ENCODE peak calls at places on chromosomes 5 and 9, in ten cellular contexts. L is stimulated activated CD8-positive, alpha-beta memory T cell treated with anti-CD3 and anti-CD28 coated beads, Interleukin-7, amount 100 ng/mL, for 1 hour; D is stimulated activated CD4-positive, alpha-beta T cell treated with anti-CD3 and anti-CD28 coated beads, Interleukin-1b, Interleukin-23, amount 100 ng/mL, for 1 hour; A is NCI-H2081; X is OCI-LY7; T is CD8-positive, alpha-beta T cell; M is neural crest cell; B is HT1080; U is fibroblast of lung; K is NCI-H1105 treated with DMSO at 0.1 percent for 48 hours. I is an unnamed sample.

GRCh38 chr9:93129691-93130500 is 4.2 kb downstream of the NINJ1 start:
- DNase-seq in L (no peak), T (no peak), D (no peak), U (no peak), B (no peak), X (no peak), K (no peak), M (no peak), A (no peak), I (no peak)

GRCh38 chr5:76104027-76104426 is 20.8 kb downstream of the SV2C start:
- DNase-seq in L (no peak), X (peak), M (peak), B (peak), T (no peak), K (no peak), A (no peak), U (no peak), D (no peak), I (no peak)

GRCh38 chr9:34377402-34377741 is 674 bp upstream of the MYORG start:
- DNase-seq in A (no peak), M (no peak), U (no peak), B (no peak), X (no peak), K (no peak), D (no peak), T (no peak), L (no peak), I (no peak)

GRCh38 chr5:169354921-169355320 is 54.0 kb upstream of the SLIT3 start:
- DNase-seq in L (no peak), A (no peak), D (no peak), X (no peak), U (no peak), M (no peak), B (no peak), T (no peak), K (no peak), I (no peak)

GRCh38 chr5:116574682-116575634 is at the start of gene SEMA6A:
- DNase-seq in A (peak), B (peak), X (no peak), D (peak), T (no peak), K (peak), U (peak), M (peak), L (no peak), I (peak)

GRCh38 chr5:95331358-95331757 is 46.5 kb upstream of the MCTP1 start:
- DNase-seq in D (no peak), M (no peak), B (no peak), K (no peak), T (no peak), L (no peak), A (no peak), X (no peak), U (no peak), I (no peak)

GRCh38 chr9:33453999-33454660 is 6.7 kb upstream of the AQP3 start:
- DNase-seq in D (no peak), U (no peak), K (no peak), A (no peak), B (no peak), X (peak), M (no peak), L (no peak), T (no peak), I (no peak)

GRCh38 chr5:16385516-16386090 is 80.0 kb downstream of the ZNF622 start:
- DNase-seq in X (no peak), U (no peak), M (no peak), A (no peak), T (no peak), B (no peak), L (no peak), D (no peak), K (no peak), I (no peak)

GRCh38 chr9:134601764-134602163 is 39.8 kb upstream of the COL5A1 start:
- DNase-seq in D (no peak), K (no peak), X (no peak), A (no peak), B (no peak), U (peak), T (no peak), M (no peak), L (no peak), I (no peak)

GRCh38 chr5:3659907-3660306 is 64.3 kb downstream of the IRX1 start:
- DNase-seq in X (no peak), B (peak), T (no peak), A (no peak), L (no peak), M (no peak), D (no peak), K (no peak), U (no peak), I (no peak)

GRCh38 chr9:137371966-137372651 is 50.9 kb downstream of the EXD3 start:
- DNase-seq in B (no peak), A (no peak), T (no peak), U (no peak), M (no peak), L (no peak), X (no peak), K (no peak), D (no peak), I (no peak)

GRCh38 chr5:134595458-134595838 is 37.2 kb downstream of the SAR1B start:
- DNase-seq in M (no peak), D (no peak), X (no peak), L (no peak), B (no peak), K (no peak), A (no peak), T (no peak), U (no peak), I (no peak)

GRCh38 chr9:137989999-137990715 is 112.6 kb downstream of the CACNA1B start:
- DNase-seq in T (no peak), A (no peak), K (no peak), L (no peak), X (no peak), B (peak), D (no peak), U (no peak), M (no peak), I (no peak)

GRCh38 chr9:17695482-17695881 is 116.6 kb downstream of the SH3GL2 start:
- DNase-seq in K (no peak), D (no peak), T (no peak), X (no peak), U (no peak), B (no peak), A (no peak), M (no peak), L (no peak), I (no peak)

GRCh38 chr5:181031716-181032115 is 8.3 kb upstream of the BTNL9 start:
- DNase-seq in K (no peak), M (no peak), D (no peak), U (no peak), L (no peak), B (no peak), A (no peak), T (no peak), X (no peak), I (no peak)

GRCh38 chr9:134991808-134992754 is 74.4 kb upstream of the FCN1 start:
- DNase-seq in D (no peak), U (no peak), B (no peak), K (no peak), L (no peak), M (no peak), X (no peak), A (no peak), T (no peak), I (no peak)

GRCh38 chr5:60652206-60652605 is 47.8 kb downstream of the DEPDC1B start:
- DNase-seq in T (no peak), D (no peak), K (no peak), B (peak), U (peak), A (no peak), L (no peak), X (no peak), M (no peak), I (no peak)

GRCh38 chr9:134144801-134145200 is 8.9 kb downstream of the WDR5 start:
- DNase-seq in K (no peak), U (no peak), A (no peak), M (no peak), D (no peak), L (no peak), T (no peak), X (no peak), B (no peak), I (no peak)

GRCh38 chr5:123628860-123629544 is 117.0 kb downstream of the CSNK1G3 start:
- DNase-seq in K (no peak), A (no peak), U (no peak), T (no peak), M (no peak), X (no peak), B (no peak), L (no peak), D (no peak), I (no peak)

GRCh38 chr5:52807723-52808122 is 20.0 kb downstream of the ITGA1 start:
- DNase-seq in U (no peak), L (no peak), A (no peak), M (no peak), D (no peak), K (no peak), X (no peak), B (no peak), T (no peak), I (no peak)

GRCh38 chr9:130211548-130212226 is 39.5 kb downstream of the NCS1 start:
- DNase-seq in B (no peak), M (no peak), D (no peak), T (no peak), K (no peak), X (no peak), L (no peak), A (no peak), U (no peak), I (no peak)

GRCh38 chr5:95918421-95919006 is 43.1 kb downstream of the ELL2 start:
- DNase-seq in U (no peak), D (no peak), X (no peak), L (no peak), T (no peak), A (no peak), B (no peak), M (no peak), K (no peak), I (no peak)

GRCh38 chr9:135722365-135722764 is 20.4 kb downstream of the KCNT1 start:
- DNase-seq in T (no peak), D (no peak), B (no peak), A (no peak), K (no peak), L (no peak), X (no peak), M (no peak), U (no peak), I (no peak)

GRCh38 chr5:135705230-135705631 is 126.4 kb upstream of the CXCL14 start:
- DNase-seq in D (no peak), K (no peak), U (peak), X (no peak), M (no peak), T (no peak), L (no peak), A (no peak), B (peak), I (no peak)

GRCh38 chr9:131870156-131870555 is 130.3 kb upstream of the RAPGEF1 start:
- DNase-seq in M (no peak), T (no peak), K (no peak), U (no peak), D (no peak), B (no peak), A (no peak), L (no peak), X (no peak), I (no peak)

GRCh38 chr5:9226026-9226536 is 319.8 kb downstream of the SEMA5A start:
- DNase-seq in L (no peak), U (no peak), X (no peak), K (no peak), T (no peak), A (no peak), D (no peak), M (no peak), B (no peak), I (no peak)

GRCh38 chr9:77802512-77803293 is 154.6 kb upstream of the GNA14 start:
- DNase-seq in A (peak), T (no peak), K (peak), B (no peak), D (no peak), M (no peak), X (no peak), U (no peak), L (no peak), I (peak)

GRCh38 chr5:135544666-135545045 is 8.9 kb upstream of the NEUROG1 start:
- DNase-seq in D (no peak), A (no peak), U (no peak), M (no peak), L (no peak), T (no peak), X (no peak), K (no peak), B (no peak), I (no peak)

GRCh38 chr5:133398646-133399081 is 213.7 kb downstream of the FSTL4 start:
- DNase-seq in D (no peak), M (no peak), K (no peak), A (no peak), B (no peak), U (no peak), T (no peak), L (no peak), X (no peak), I (no peak)

GRCh38 chr9:109463924-109464625 is 34.0 kb downstream of the PTPN3 start:
- DNase-seq in T (no peak), X (no peak), B (no peak), U (no peak), L (no peak), M (no peak), K (no peak), A (no peak), D (no peak), I (no peak)

GRCh38 chr5:167792538-167792937 is 498.9 kb upstream of the WWC1 start:
- DNase-seq in M (no peak), L (no peak), X (no peak), D (no peak), K (no peak), B (no peak), T (no peak), U (no peak), A (no peak), I (no peak)

GRCh38 chr9:131611586-131611985 is 66.3 kb downstream of the PRRT1B start:
- DNase-seq in U (no peak), X (no peak), K (no peak), L (no peak), A (no peak), M (no peak), T (no peak), D (no peak), B (no peak), I (no peak)

GRCh38 chr5:15993934-15994333 is 185.7 kb downstream of the MARCHF11 start:
- DNase-seq in U (peak), A (no peak), X (no peak), K (no peak), T (no peak), D (no peak), M (no peak), L (no peak), B (peak), I (no peak)

GRCh38 chr5:54234304-54234938 is 76.0 kb downstream of the ARL15 start:
- DNase-seq in U (peak), D (no peak), X (peak), K (peak), L (no peak), A (peak), B (peak), T (no peak), M (no peak), I (no peak)

GRCh38 chr5:95660060-95660459 is 13.5 kb downstream of the RFESD start:
- DNase-seq in T (no peak), B (no peak), K (no peak), U (no peak), M (no peak), X (no peak), A (no peak), D (no peak), L (no peak), I (no peak)

GRCh38 chr9:100601216-100601615 is 23.3 kb downstream of the CAVIN4 start:
- DNase-seq in B (peak), U (peak), X (peak), M (peak), K (peak), T (no peak), A (peak), D (no peak), L (no peak), I (peak)

GRCh38 chr9:93662952-93663572 is 86.7 kb downstream of the PHF2 start:
- DNase-seq in M (no peak), D (no peak), X (no peak), B (no peak), T (no peak), L (no peak), U (no peak), K (no peak), A (no peak), I (no peak)